ENCODE peak calls at places on chromosome 20, in four cellular contexts. T is prostate gland, D is suprapubic skin, R is breast epithelium. B is an unnamed sample.

GRCh38 chr20:51386586-51386985 is 155.9 kb downstream of the NFATC2 start:
- DNase-seq in D (no peak), R (no peak), T (no peak), B (no peak)

GRCh38 chr20:48241482-48241881 is 456.2 kb upstream of the SULF2 start:
- DNase-seq in D (no peak), T (no peak), R (no peak), B (no peak)

GRCh38 chr20:48822879-48823385 is 4.9 kb downstream of the PREX1 start:
- DNase-seq in T (no peak), D (no peak), R (no peak), B (no peak)

GRCh38 chr20:14234666-14235295 is 102.6 kb downstream of the FLRT3 start:
- DNase-seq in T (no peak), D (no peak), R (no peak), B (no peak)

GRCh38 chr20:6590891-6591679 is 176.4 kb upstream of the BMP2 start:
- DNase-seq in T (peak; percentile 55), R (no peak), D (no peak), B (no peak)

GRCh38 chr20:63191400-63191799 is 24.5 kb downstream of the YTHDF1 start:
- DNase-seq in R (no peak), T (no peak), D (no peak), B (no peak)

GRCh38 chr20:46683939-46684750 is 5.1 kb downstream of the TP53RK start:
- DNase-seq in R (no peak), D (no peak), T (peak; percentile 85), B (no peak)

GRCh38 chr20:19767070-19767469 is 9.0 kb downstream of the RIN2 start:
- DNase-seq in R (no peak), T (no peak), D (no peak), B (no peak)

GRCh38 chr20:7650481-7650880 is 289.8 kb downstream of the HAO1 start:
- DNase-seq in R (no peak), D (no peak), T (no peak), B (no peak)

GRCh38 chr20:41540459-41540858 is 77.7 kb downstream of the CHD6 start:
- DNase-seq in D (no peak), R (no peak), T (no peak), B (no peak)

GRCh38 chr20:58109126-58109880 is 119.2 kb downstream of the ANKRD60 start:
- DNase-seq in D (peak; percentile 68), R (no peak), T (no peak), B (peak; percentile 29)

GRCh38 chr20:17856024-17856564 is 112.5 kb downstream of the SNX5 start:
- DNase-seq in R (no peak), T (peak; percentile 86), D (no peak), B (no peak)

GRCh38 chr20:4850960-4851359 is 129.3 kb downstream of the PRND start:
- DNase-seq in T (no peak), D (peak; percentile 24), R (no peak), B (peak; percentile 46)

GRCh38 chr20:21503345-21503744 is 10.5 kb downstream of the NKX2-2 start:
- DNase-seq in T (no peak), D (no peak), R (no peak), B (no peak)

GRCh38 chr20:53692465-53693067 is 98.9 kb upstream of the ZNF217 start:
- DNase-seq in R (no peak), T (no peak), D (no peak), B (no peak)

GRCh38 chr20:23437126-23437894 is 2.2 kb upstream of the CSTL1 start:
- DNase-seq in R (no peak), D (peak; percentile 44), T (no peak), B (no peak)

GRCh38 chr20:8805737-8806442 is 263.0 kb upstream of the PLCB4 start:
- DNase-seq in R (no peak), D (no peak), T (no peak), B (no peak)

GRCh38 chr20:20547876-20548266 is 164.6 kb downstream of the RALGAPA2 start:
- DNase-seq in T (no peak), D (no peak), R (no peak), B (no peak)

GRCh38 chr20:18079756-18080353 is 22.1 kb upstream of the OVOL2 start:
- DNase-seq in D (no peak), T (no peak), R (no peak), B (no peak)

GRCh38 chr20:38870733-38871559 is 55.3 kb upstream of the FAM83D start:
- DNase-seq in D (no peak), T (no peak), R (no peak), B (no peak)

GRCh38 chr20:50085481-50086365 is 27.2 kb downstream of the UBE2V1 start:
- DNase-seq in T (peak; percentile 21), D (peak; percentile 76), R (no peak), B (no peak)

GRCh38 chr20:63258826-63259225 is 4.6 kb upstream of the NKAIN4 start:
- DNase-seq in T (no peak), R (no peak), D (no peak), B (no peak)

GRCh38 chr20:3808141-3808479 is 12.0 kb downstream of the CDC25B start:
- DNase-seq in D (no peak), T (peak; percentile 91), R (peak; percentile 85), B (peak; percentile 94)

GRCh38 chr20:31675828-31676533 is 38.3 kb downstream of the COX4I2 start:
- DNase-seq in D (no peak), T (no peak), R (no peak), B (no peak)
- TF ChIP-seq POLR2AphosphoS5 in D (no peak), T (no peak), R (no peak), B (no peak)

DNA sequence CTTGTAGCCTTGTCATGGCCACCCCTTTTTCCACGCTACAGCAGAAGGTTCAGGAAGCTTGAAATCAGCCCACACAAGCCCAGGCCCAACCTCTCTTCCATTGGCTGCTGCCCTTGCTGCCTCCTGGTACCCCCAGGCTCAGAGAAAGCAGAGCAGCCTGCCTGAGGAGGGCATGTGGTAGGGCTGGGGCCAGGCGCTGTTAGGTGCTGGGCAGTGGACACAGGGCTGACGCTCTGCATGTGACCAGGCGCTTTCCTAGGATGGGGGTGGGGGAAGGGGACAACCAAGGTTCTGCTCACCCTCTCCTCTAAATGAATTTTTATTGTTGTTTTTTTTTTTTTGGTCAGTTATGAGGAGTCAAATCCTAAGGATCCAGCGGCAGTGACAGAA is 36.3 kb upstream of the ID1 start:
- DNase-seq in R (no peak), T (no peak), D (no peak), B (no peak)
- TF ChIP-seq POLR2A in R (no peak), T (no peak), D (no peak), B (no peak)

GRCh38 chr20:61636531-61637116 is 384.6 kb downstream of the CDH4 start:
- DNase-seq in T (no peak), D (no peak), R (no peak), B (no peak)

GRCh38 chr20:61639200-61639599 is 387.1 kb downstream of the CDH4 start:
- DNase-seq in D (no peak), R (no peak), T (no peak), B (no peak)

GRCh38 chr20:61633004-61633403 is 380.9 kb downstream of the CDH4 start:
- DNase-seq in R (no peak), D (no peak), T (no peak), B (no peak)

GRCh38 chr20:61634376-61634775 is 382.3 kb downstream of the CDH4 start:
- DNase-seq in T (no peak), R (no peak), D (no peak), B (no peak)

GRCh38 chr20:61635721-61636455 is 383.8 kb downstream of the CDH4 start:
- DNase-seq in R (no peak), D (no peak), T (no peak), B (no peak)
- H3K4me3 ChIP-seq in R (no peak overlapping the region), D (no peak overlapping the region), T (no peak overlapping the region), B (no peak overlapping the region)

GRCh38 chr20:1336699-1337387 is 7.9 kb upstream of the SDCBP2 start:
- DNase-seq in T (peak; percentile 68), R (peak; percentile 69), D (peak; percentile 80), B (no peak)
- TF ChIP-seq POLR2AphosphoS5 in T (peak; percentile 34), R (peak; percentile 68), D (peak; percentile 20), B (peak; percentile 69)

GRCh38 chr20:10077886-10078285 is 43.1 kb downstream of the ANKEF1 start:
- DNase-seq in T (no peak), R (no peak), D (no peak), B (no peak)

GRCh38 chr20:10077081-10077471 is 42.3 kb downstream of the ANKEF1 start:
- DNase-seq in R (no peak), T (no peak), D (no peak), B (no peak)

GRCh38 chr20:10075606-10076005 is 40.8 kb downstream of the ANKEF1 start:
- DNase-seq in D (no peak), R (no peak), T (no peak), B (no peak)

GRCh38 chr20:10074513-10074912 is 39.7 kb downstream of the ANKEF1 start:
- DNase-seq in T (no peak), D (no peak), R (no peak), B (no peak)

DNA sequence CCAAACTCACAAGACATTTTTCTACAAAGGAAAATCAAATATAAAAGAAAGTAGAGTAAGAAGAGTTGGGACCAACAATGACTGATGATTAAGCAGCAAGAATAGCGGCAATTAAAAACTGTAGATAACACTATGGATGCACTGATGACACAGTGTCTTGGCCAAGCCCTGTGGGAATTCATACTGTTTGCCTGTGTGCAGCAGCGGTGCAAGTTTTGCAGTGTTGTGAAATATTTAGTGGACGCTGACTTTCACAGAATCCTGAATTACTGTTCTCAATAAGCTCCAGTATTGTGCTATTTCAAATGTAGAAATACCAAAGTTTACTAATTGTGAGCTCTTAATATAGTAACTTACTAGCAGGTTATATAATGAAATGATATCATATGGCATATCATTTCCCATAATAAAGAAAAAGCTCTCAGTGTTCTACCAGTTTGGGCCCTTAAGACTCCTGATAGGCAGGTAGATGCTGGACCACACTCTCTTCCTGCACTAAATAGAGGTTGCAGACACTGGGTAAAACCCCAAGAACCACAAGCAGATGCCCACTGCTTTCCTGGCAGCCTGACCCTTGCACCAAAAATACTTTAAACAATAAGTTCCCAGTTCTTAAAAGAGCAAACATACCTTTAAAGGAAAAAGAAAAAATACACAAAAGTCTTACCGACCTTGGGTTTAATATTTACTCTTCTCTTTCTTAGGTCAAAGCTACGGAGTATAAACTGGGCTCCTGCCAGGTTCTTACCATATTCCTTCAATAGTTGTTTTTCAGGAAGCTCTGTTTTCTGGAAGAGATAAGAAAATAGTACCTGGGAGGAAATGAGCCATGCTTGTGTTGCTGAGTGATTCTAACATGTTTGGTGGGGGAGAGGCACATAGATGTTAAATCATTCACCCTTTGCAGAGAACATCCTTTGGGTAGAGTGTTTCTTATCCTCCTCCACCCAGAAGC is 41.6 kb downstream of the ANKEF1 start:
- DNase-seq in T (peak; percentile 8), R (no peak), D (no peak), B (no peak)
- TF ChIP-seq POLR2A in T (no peak), R (no peak), D (no peak), B (no peak)

DNA sequence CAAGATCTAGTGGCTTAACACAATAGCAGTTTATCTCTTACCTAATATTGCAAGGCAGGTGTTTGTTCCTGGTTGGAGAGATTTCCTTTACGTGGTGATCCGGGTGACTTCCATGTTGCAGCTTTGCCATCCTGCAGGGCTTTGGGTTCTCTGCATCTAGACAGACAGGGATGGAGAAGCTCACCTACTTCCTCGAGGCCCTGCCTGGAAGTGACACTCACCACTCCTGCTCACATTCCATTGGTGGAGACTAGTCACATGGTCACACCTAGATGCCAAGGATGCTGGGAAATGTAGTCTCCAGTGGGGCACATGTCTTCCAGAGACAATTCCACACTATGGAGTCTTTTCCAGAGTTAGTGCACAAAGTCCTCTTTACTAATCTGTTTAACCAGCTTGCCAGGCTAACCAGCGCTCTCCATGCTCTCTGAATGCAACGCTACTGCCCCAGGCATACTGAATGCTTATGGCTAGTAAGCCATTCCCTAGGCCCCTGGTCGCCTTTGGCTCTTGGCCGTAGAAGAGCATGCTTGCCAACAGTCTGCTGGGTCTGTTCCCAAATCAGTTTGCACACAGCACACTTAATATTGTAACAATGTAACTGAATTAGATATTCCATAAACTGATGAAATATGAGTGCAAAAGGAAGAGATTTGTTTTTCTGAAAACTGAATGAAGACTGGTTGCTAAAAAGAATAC is 6.7 kb upstream of the KCNK15 start:
- DNase-seq in T (peak; percentile 46), D (no peak), R (peak; percentile 70), B (no peak)
- H3K4me3 ChIP-seq in T (no peak overlapping the region), D (no peak overlapping the region), R (no peak overlapping the region), B (no peak overlapping the region)